ENCODE peak calls at places on chromosomes 11 and 22, in ten cellular contexts. N is ovary, R is heart left ventricle, U is colonic mucosa, Q is mammary epithelial cell, L is neuronal stem cell, X is psoas muscle, T is Peyer's patch, I is small intestine, K is GM23338. S is an unnamed sample.
A peak's percentile ranks its signal among the peaks of the same experiment; 100 is the strongest.

GRCh38 chr11:69882270-69882608 is 63.0 kb upstream of the FGF3 start:
- DNase-seq in N (no peak), R (no peak), U (no peak), Q (no peak), L (no peak), X (no peak), T (no peak), I (no peak), K (no peak), S (no peak)

GRCh38 chr11:65316979-65317786 is 2.5 kb downstream of the CDC42EP2 start:
- DNase-seq in N (peak; percentile 78), R (peak; percentile 91), U (peak; percentile 92), Q (peak; percentile 79), L (no peak), X (peak; percentile 82), T (no peak), I (peak; percentile 82), K (peak; percentile 80), S (peak; percentile 66)

GRCh38 chr22:38921126-38921525 is 36.3 kb upstream of the APOBEC3A start:
- DNase-seq in N (no peak), R (peak; percentile 42), U (peak; percentile 95), Q (peak; percentile 85), L (no peak), X (no peak), T (no peak), I (peak; percentile 99), K (no peak), S (no peak)

GRCh38 chr22:17576475-17576874 is 13.2 kb downstream of the SLC25A18 start:
- DNase-seq in N (no peak), R (peak; percentile 71), U (no peak), Q (peak; percentile 99), L (no peak), X (peak; percentile 46), T (no peak), I (no peak), K (peak; percentile 51), S (no peak)

GRCh38 chr11:17748044-17748443 is 13.5 kb downstream of the KCNC1 start:
- DNase-seq in N (no peak), R (no peak), U (no peak), Q (no peak), L (no peak), X (no peak), T (no peak), I (no peak), K (no peak), S (no peak)

GRCh38 chr11:17076517-17077239 is 789 bp downstream of the RPS13 start:
- DNase-seq in N (no peak), R (no peak), U (no peak), Q (no peak), L (no peak), X (no peak), T (no peak), I (peak; percentile 16), K (no peak), S (no peak)

GRCh38 chr22:18024276-18024939 is at the start of gene MICAL3:
- DNase-seq in N (peak; percentile 68), R (peak; percentile 58), U (peak; percentile 68), Q (peak; percentile 68), L (peak; percentile 54), X (peak; percentile 62), T (peak; percentile 61), I (peak; percentile 61), K (peak; percentile 57), S (peak; percentile 59)

GRCh38 chr22:50248192-50249084 is 2.6 kb downstream of the HDAC10 start:
- DNase-seq in N (peak; percentile 43), R (no peak), U (no peak), Q (no peak), L (no peak), X (no peak), T (no peak), I (no peak), K (no peak), S (no peak)

GRCh38 chr22:36352775-36353507 is 34.8 kb downstream of the MYH9 start:
- DNase-seq in N (peak; percentile 84), R (peak; percentile 71), U (no peak), Q (peak; percentile 71), L (no peak), X (peak; percentile 68), T (no peak), I (no peak), K (peak; percentile 25), S (no peak)

GRCh38 chr22:43228330-43228729 is 41.4 kb upstream of the TTLL12 start:
- DNase-seq in N (no peak), R (no peak), U (peak; percentile 28), Q (no peak), L (no peak), X (no peak), T (no peak), I (no peak), K (peak; percentile 88), S (peak; percentile 71)

GRCh38 chr22:39448205-39449054 is 8.4 kb upstream of the MGAT3 start:
- DNase-seq in N (no peak), R (no peak), U (no peak), Q (no peak), L (no peak), X (no peak), T (no peak), I (peak; percentile 49), K (no peak), S (no peak)

GRCh38 chr11:8747173-8747572 is 64.6 kb downstream of the RPL27A start:
- DNase-seq in N (no peak), R (no peak), U (no peak), Q (no peak), L (no peak), X (no peak), T (no peak), I (peak; percentile 66), K (no peak), S (no peak)

GRCh38 chr11:1382429-1382828 is 7.3 kb upstream of the BRSK2 start:
- DNase-seq in N (peak; percentile 20), R (no peak), U (no peak), Q (no peak), L (no peak), X (peak; percentile 12), T (peak; percentile 18), I (no peak), K (peak; percentile 41), S (no peak)

GRCh38 chr11:10236850-10237249 is 57.2 kb downstream of the SBF2 start:
- DNase-seq in N (no peak), R (no peak), U (no peak), Q (no peak), L (no peak), X (no peak), T (no peak), I (no peak), K (no peak), S (no peak)
- H3K4me3 ChIP-seq in N (no peak overlapping the region), R (no peak overlapping the region), U (no peak overlapping the region), Q (no peak overlapping the region), L (no peak overlapping the region), X (no peak overlapping the region), T (no peak overlapping the region), I (no peak overlapping the region), K (no peak overlapping the region), S (no peak overlapping the region)

DNA sequence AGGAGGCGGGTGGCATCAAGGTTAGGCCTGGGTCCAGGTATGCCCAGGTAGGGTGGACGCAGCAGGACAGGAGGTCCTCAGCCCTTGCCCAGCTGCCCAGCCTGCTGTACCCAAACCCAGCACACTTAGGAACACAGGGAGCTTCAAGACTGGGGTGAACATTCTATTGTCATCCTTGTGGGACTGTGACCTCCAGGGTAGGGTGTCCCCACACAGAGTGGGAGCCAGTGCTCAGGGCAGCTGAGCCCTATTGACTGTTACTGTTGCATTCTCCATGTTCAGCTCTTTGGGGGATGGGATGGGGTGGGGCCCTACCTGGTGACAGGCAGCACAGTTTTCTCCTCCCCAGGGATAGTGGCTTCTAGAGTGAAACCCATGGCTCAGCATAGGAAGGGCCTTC is 106.0 kb downstream of the BCR start:
- DNase-seq in N (no peak), R (no peak), U (no peak), Q (no peak), L (no peak), X (no peak), T (no peak), I (no peak), K (no peak), S (no peak)
- H3K4me1 ChIP-seq in N (peaks cover 1% of the 10 kb centered on the region), R (peaks cover 14% of the 10 kb centered on the region), U (peaks cover 10% of the 10 kb centered on the region), Q (peaks cover 27% of the 10 kb centered on the region), L (peaks cover 7% of the 10 kb centered on the region), X (no peaks in the 10 kb centered on the region), T (no peaks in the 10 kb centered on the region), I (no peaks in the 10 kb centered on the region), K (no peaks in the 10 kb centered on the region), S (no peaks in the 10 kb centered on the region)

GRCh38 chr11:33874910-33875490 is 16.9 kb downstream of the LMO2 start:
- DNase-seq in N (no peak), R (no peak), U (no peak), Q (no peak), L (no peak), X (no peak), T (no peak), I (no peak), K (no peak), S (no peak)
- H3K27me3 ChIP-seq in N (no peaks in the 10 kb centered on the region), R (no peaks in the 10 kb centered on the region), U (peaks cover 13% of the 10 kb centered on the region), Q (peaks cover 4% of the 10 kb centered on the region), L (peaks cover 11% of the 10 kb centered on the region), X (no peaks in the 10 kb centered on the region), T (no peaks in the 10 kb centered on the region), I (no peaks in the 10 kb centered on the region), K (peaks cover 31% of the 10 kb centered on the region), S (peaks cover 18% of the 10 kb centered on the region)

DNA sequence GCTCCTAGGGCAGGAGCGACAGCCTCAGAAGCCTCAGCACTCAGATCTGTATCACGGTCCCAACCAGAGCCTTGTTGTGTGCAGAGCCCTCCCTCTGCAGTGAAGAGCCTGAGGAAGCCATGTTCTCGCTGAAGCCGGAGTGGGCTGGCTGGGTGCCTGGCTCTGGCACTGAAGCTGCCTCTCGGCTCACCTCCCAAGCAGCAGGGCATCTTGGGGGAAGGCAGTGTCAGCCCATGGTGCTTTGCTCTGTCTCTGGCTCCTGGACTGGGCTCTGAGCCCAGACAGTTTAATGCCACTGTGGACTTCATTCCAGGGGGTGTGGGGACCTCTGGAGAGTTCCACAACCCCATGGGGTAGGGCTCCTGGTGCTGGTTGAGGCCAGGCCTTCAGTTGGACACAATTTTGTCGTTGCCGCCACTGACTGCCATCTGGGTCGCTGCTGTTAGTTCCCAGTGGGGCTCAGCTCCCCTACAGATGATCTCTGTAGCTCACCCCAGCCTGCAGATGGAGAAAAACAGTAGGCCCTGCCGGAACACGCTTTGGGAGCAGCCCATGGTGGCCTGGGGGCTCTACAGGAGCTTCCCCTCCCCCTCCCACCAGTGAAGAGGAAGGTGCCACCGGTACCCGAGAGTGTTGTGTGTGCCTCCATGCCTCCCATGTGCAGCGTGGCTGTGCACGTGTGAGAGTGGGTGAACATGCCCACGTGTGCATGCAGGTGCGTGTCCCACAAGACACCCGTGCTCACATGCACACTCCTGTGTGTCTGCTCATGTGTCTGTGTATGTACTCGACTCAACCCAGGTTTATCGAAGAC is 86.5 kb upstream of the B3GAT1 start:
- DNase-seq in N (no peak), R (no peak), U (no peak), Q (no peak), L (no peak), X (no peak), T (peak; percentile 6), I (peak; percentile 21), K (no peak), S (no peak)
- H3K4me3 ChIP-seq in N (no peak overlapping the region), R (no peak overlapping the region), U (no peak overlapping the region), Q (no peak overlapping the region), L (no peak overlapping the region), X (no peak overlapping the region), T (no peak overlapping the region), I (no peak overlapping the region), K (no peak overlapping the region), S (no peak overlapping the region)